ENCODE peak calls at places on chromosomes 12 and 14, in seven cellular contexts. H, B, Y, N, U, K and I are unnamed samples.
A peak's percentile ranks its signal among the peaks of the same experiment; 100 is the strongest.

GRCh38 chr12:13000935-13001724 is 1.1 kb upstream of the HEBP1 start:
- DNase-seq in U (no peak), N (peak; percentile 73), Y (peak; percentile 19), K (peak; percentile 63), B (peak; percentile 67), H (peak; percentile 54), I (peak; percentile 92)

GRCh38 chr14:39666386-39666785 is 234.2 kb upstream of the FBXO33 start:
- DNase-seq in Y (no peak), B (no peak), H (no peak), K (no peak), U (no peak), N (no peak), I (no peak)

GRCh38 chr14:53470351-53471043 is 317.4 kb upstream of the DDHD1 start:
- DNase-seq in K (no peak), H (no peak), Y (no peak), N (no peak), B (peak; percentile 40), U (no peak), I (no peak)

GRCh38 chr14:33452982-33453381 is 497.9 kb downstream of the EGLN3 start:
- DNase-seq in H (no peak), Y (no peak), U (no peak), B (no peak), K (no peak), N (no peak), I (no peak)

GRCh38 chr12:100279612-100280244 is 12.8 kb downstream of the SCYL2 start:
- DNase-seq in N (no peak), B (peak; percentile 23), K (no peak), Y (no peak), U (no peak), H (no peak), I (peak; percentile 19)

GRCh38 chr12:80044694-80045046 is 54.7 kb upstream of the OTOGL start:
- DNase-seq in U (no peak), Y (no peak), H (no peak), B (peak; percentile 91), N (no peak), K (no peak), I (no peak)

GRCh38 chr12:114918535-114919233 is 234.7 kb upstream of the TBX3 start:
- DNase-seq in N (no peak), U (no peak), H (no peak), K (no peak), Y (no peak), B (peak; percentile 91), I (no peak)

GRCh38 chr12:42960087-42960527 is 370.6 kb upstream of the PRICKLE1 start:
- DNase-seq in N (no peak), B (peak; percentile 21), K (no peak), U (no peak), H (peak; percentile 52), Y (no peak), I (no peak)

GRCh38 chr12:105205322-105206048 is 30.5 kb downstream of the APPL2 start:
- DNase-seq in U (no peak), K (no peak), H (peak; percentile 96), B (no peak), Y (no peak), N (no peak), I (no peak)

GRCh38 chr14:36313898-36314297 is 6.5 kb downstream of the MBIP start:
- DNase-seq in B (no peak), K (no peak), H (peak; percentile 18), U (no peak), Y (no peak), N (no peak), I (no peak)

GRCh38 chr12:132066345-132066685 is 77.8 kb downstream of the DDX51 start:
- DNase-seq in Y (no peak), H (no peak), U (no peak), K (no peak), N (no peak), B (no peak), I (no peak)

GRCh38 chr12:10385181-10385613 is 4.6 kb downstream of the KLRK1 start:
- DNase-seq in U (no peak), N (no peak), Y (no peak), B (peak; percentile 80), H (no peak), K (no peak), I (no peak)

GRCh38 chr14:95478309-95478708 is 38.1 kb downstream of the SYNE3 start:
- DNase-seq in U (no peak), H (no peak), Y (no peak), N (no peak), B (no peak), K (no peak), I (no peak)

GRCh38 chr12:2679068-2679815 is 115.5 kb upstream of the FKBP4 start:
- DNase-seq in N (no peak), U (no peak), K (no peak), B (no peak), H (no peak), Y (no peak), I (peak; percentile 65)

GRCh38 chr12:5889381-5890047 is 55.5 kb downstream of the ANO2 start:
- DNase-seq in K (no peak), N (no peak), U (no peak), H (no peak), Y (no peak), B (peak; percentile 7), I (peak; percentile 56)

GRCh38 chr14:105925615-105926414 is 399.4 kb downstream of the TMEM121 start:
- DNase-seq in H (no peak), B (no peak), K (no peak), Y (no peak), N (no peak), U (no peak), I (no peak)

GRCh38 chr12:118874698-118875548 is 106.4 kb upstream of the SRRM4 start:
- DNase-seq in H (peak; percentile 19), B (no peak), U (no peak), Y (no peak), N (no peak), K (peak; percentile 65), I (peak; percentile 62)

GRCh38 chr14:57480044-57480443 is 13.6 kb downstream of the CCDC198 start:
- DNase-seq in B (no peak), N (no peak), U (no peak), K (no peak), H (no peak), Y (no peak), I (no peak)

GRCh38 chr12:132243596-132244289 is 85.6 kb downstream of the GALNT9 start:
- DNase-seq in B (no peak), Y (no peak), K (peak; percentile 44), U (no peak), N (no peak), H (no peak), I (peak; percentile 89)

GRCh38 chr12:104529130-104529874 is 72.6 kb downstream of the CHST11 start:
- DNase-seq in B (no peak), H (no peak), Y (no peak), U (no peak), N (no peak), K (no peak), I (no peak)

GRCh38 chr14:100348779-100349708 is 25.9 kb downstream of the SLC25A47 start:
- DNase-seq in Y (no peak), B (no peak), H (no peak), N (no peak), K (no peak), U (no peak), I (peak; percentile 19)

GRCh38 chr12:95077341-95077740 is 3.9 kb upstream of the NR2C1 start:
- DNase-seq in K (no peak), H (no peak), N (no peak), B (no peak), Y (no peak), U (no peak), I (no peak)

GRCh38 chr12:100401660-100402059 is 44.8 kb downstream of the SLC17A8 start:
- DNase-seq in K (no peak), Y (no peak), B (peak; percentile 63), H (no peak), N (no peak), U (no peak), I (no peak)

GRCh38 chr14:100528962-100529560 is 58.2 kb downstream of the BEGAIN start:
- DNase-seq in Y (no peak), U (no peak), B (no peak), H (no peak), N (no peak), K (peak; percentile 5), I (peak; percentile 26)

GRCh38 chr12:38386238-38386985 is 69.8 kb downstream of the ALG10B start:
- DNase-seq in K (no peak), Y (no peak), U (no peak), H (no peak), N (no peak), B (no peak), I (no peak)

GRCh38 chr12:6199531-6200265 is 502 bp upstream of the CD9 start:
- DNase-seq in H (no peak), N (no peak), U (no peak), Y (no peak), K (peak; percentile 60), B (peak; percentile 36), I (peak; percentile 82)

GRCh38 chr12:18798445-18799139 is 60.7 kb downstream of the CAPZA3 start:
- DNase-seq in N (no peak), Y (no peak), K (no peak), B (no peak), H (no peak), U (no peak), I (no peak)

GRCh38 chr12:87760943-87761342 is 268.3 kb downstream of the C12orf50 start:
- DNase-seq in N (no peak), U (no peak), Y (no peak), H (no peak), K (no peak), B (no peak), I (no peak)

GRCh38 chr12:93142881-93143280 is 213.8 kb upstream of the EEA1 start:
- DNase-seq in N (no peak), Y (no peak), B (no peak), U (no peak), H (no peak), K (no peak), I (no peak)

GRCh38 chr12:127133675-127134335 is 1133.2 kb upstream of the TMEM132C start:
- DNase-seq in N (no peak), H (no peak), U (no peak), B (no peak), Y (no peak), K (no peak), I (peak; percentile 33)

GRCh38 chr12:116299064-116299463 is 21.6 kb upstream of the MED13L start:
- DNase-seq in H (no peak), U (no peak), K (no peak), N (no peak), B (no peak), Y (no peak), I (no peak)

GRCh38 chr14:95488376-95489162 is 27.9 kb downstream of the SYNE3 start:
- DNase-seq in B (no peak), H (no peak), Y (no peak), U (no peak), K (no peak), N (peak; percentile 73), I (no peak)

GRCh38 chr12:39831587-39832315 is 212.1 kb upstream of the ABCD2 start:
- DNase-seq in N (no peak), B (no peak), Y (no peak), K (no peak), U (no peak), H (peak; percentile 22), I (no peak)

GRCh38 chr14:102777711-102778615 is 714 bp downstream of the TRAF3 start:
- DNase-seq in B (peak; percentile 35), K (no peak), Y (peak; percentile 8), U (no peak), N (peak; percentile 25), H (peak; percentile 26), I (peak; percentile 80)

GRCh38 chr12:102479099-102479887 is 1.1 kb downstream of the IGF1 start:
- DNase-seq in B (peak; percentile 25), K (no peak), H (no peak), Y (no peak), U (no peak), N (no peak), I (no peak)

GRCh38 chr14:53304726-53305381 is 151.7 kb upstream of the DDHD1 start:
- DNase-seq in K (no peak), Y (no peak), N (peak; percentile 70), U (no peak), H (no peak), B (no peak), I (no peak)